ENCODE peak calls at places on chromosomes 3 and 15, in ten cellular contexts. G is substantia nigra, P is IMR-90, R is Caki2, F is RWPE1, S is ureter, K is NCI-H1105, V is right cardiac atrium, I is NCI-H1092 treated with DMSO at 0.1 percent for 48 hours, N is iPS-NIHi11. M is an unnamed sample.

GRCh38 chr3:52054689-52055511 is 1.5 kb downstream of the DUSP7 start:
- DNase-seq in G (no peak), P (peak), R (no peak), F (no peak), S (no peak), K (no peak), V (peak), I (no peak), N (no peak), M (no peak)

GRCh38 chr3:37944243-37944955 is 46.2 kb upstream of the VILL start:
- DNase-seq in G (no peak), P (no peak), R (no peak), F (no peak), S (no peak), K (no peak), V (no peak), I (no peak), N (no peak), M (peak)

GRCh38 chr15:22979069-22979698 is 984 bp downstream of the CYFIP1 start:
- DNase-seq in G (no peak), P (peak), R (peak), F (peak), S (peak), K (peak), V (peak), I (peak), N (peak), M (peak)

GRCh38 chr3:23923786-23924185 is 6.9 kb downstream of the RPL15 start:
- DNase-seq in G (no peak), P (peak), R (peak), F (no peak), S (no peak), K (no peak), V (no peak), I (no peak), N (peak), M (peak)

GRCh38 chr3:116341916-116342315 is 103.4 kb downstream of the LSAMP start:
- DNase-seq in G (no peak), P (no peak), R (no peak), F (no peak), S (no peak), K (no peak), V (no peak), I (no peak), N (no peak), M (no peak)

GRCh38 chr3:57281710-57282109 is 10.8 kb downstream of the ASB14 start:
- DNase-seq in G (no peak), P (peak), R (peak), F (no peak), S (no peak), K (no peak), V (no peak), I (no peak), N (no peak), M (peak)

GRCh38 chr15:94029495-94029894 is 201.9 kb upstream of the MCTP2 start:
- DNase-seq in G (no peak), P (peak), R (no peak), F (no peak), S (no peak), K (no peak), V (no peak), I (no peak), N (no peak), M (no peak)

GRCh38 chr3:185959609-185960517 is 22.0 kb upstream of the TRA2B start:
- DNase-seq in G (no peak), P (peak), R (peak), F (peak), S (no peak), K (no peak), V (no peak), I (no peak), N (peak), M (peak)

GRCh38 chr15:58269455-58270414 is 131.6 kb downstream of the AQP9 start:
- DNase-seq in G (no peak), P (peak), R (peak), F (peak), S (peak), K (peak), V (no peak), I (peak), N (peak), M (peak)

GRCh38 chr3:52248165-52248541 is 2.6 kb downstream of the PPM1M start:
- DNase-seq in G (no peak), P (no peak), R (no peak), F (no peak), S (no peak), K (no peak), V (peak), I (no peak), N (no peak), M (no peak)

GRCh38 chr3:53045107-53045783 is 628 bp downstream of the SFMBT1 start:
- DNase-seq in G (peak), P (peak), R (no peak), F (peak), S (peak), K (peak), V (peak), I (peak), N (peak), M (peak)

GRCh38 chr15:43769584-43770228 is 7.1 kb downstream of the ELL3 start:
- DNase-seq in G (no peak), P (peak), R (peak), F (peak), S (no peak), K (no peak), V (peak), I (no peak), N (peak), M (peak)

GRCh38 chr15:52317022-52317421 is 21.4 kb upstream of the MYO5C start:
- DNase-seq in G (no peak), P (no peak), R (no peak), F (no peak), S (no peak), K (no peak), V (no peak), I (no peak), N (no peak), M (no peak)

GRCh38 chr3:45367451-45367850 is 20.9 kb upstream of the LARS2 start:
- DNase-seq in G (no peak), P (peak), R (no peak), F (no peak), S (no peak), K (no peak), V (no peak), I (no peak), N (no peak), M (peak)

GRCh38 chr3:99503350-99503749 is 135.0 kb upstream of the COL8A1 start:
- DNase-seq in G (no peak), P (peak), R (no peak), F (no peak), S (no peak), K (no peak), V (peak), I (no peak), N (no peak), M (peak)

GRCh38 chr3:46239301-46239938 is 2.8 kb upstream of the CCR3 start:
- DNase-seq in G (no peak), P (no peak), R (no peak), F (peak), S (no peak), K (no peak), V (no peak), I (no peak), N (no peak), M (no peak)

GRCh38 chr15:39747326-39747725 is 35.3 kb downstream of the FSIP1 start:
- DNase-seq in G (no peak), P (peak), R (peak), F (peak), S (no peak), K (no peak), V (no peak), I (no peak), N (no peak), M (peak)

GRCh38 chr3:55309336-55309735 is 177.8 kb downstream of the WNT5A start:
- DNase-seq in G (no peak), P (peak), R (no peak), F (no peak), S (no peak), K (no peak), V (no peak), I (no peak), N (no peak), M (no peak)

GRCh38 chr3:171809513-171810277 is 588 bp downstream of the PLD1 start:
- DNase-seq in G (peak), P (peak), R (peak), F (peak), S (peak), K (peak), V (peak), I (peak), N (peak), M (peak)

GRCh38 chr3:175346573-175347356 is 487.6 kb downstream of the NAALADL2 start:
- DNase-seq in G (no peak), P (peak), R (peak), F (peak), S (peak), K (peak), V (peak), I (peak), N (peak), M (peak)

GRCh38 chr3:112411425-112411824 is 78.5 kb downstream of the CD200 start:
- DNase-seq in G (no peak), P (peak), R (no peak), F (no peak), S (no peak), K (no peak), V (no peak), I (no peak), N (no peak), M (no peak)

GRCh38 chr3:97960561-97961275 is 11.5 kb downstream of the RIOX2 start:
- DNase-seq in G (no peak), P (no peak), R (no peak), F (no peak), S (no peak), K (no peak), V (no peak), I (no peak), N (no peak), M (no peak)

GRCh38 chr15:31461911-31462480 is 135.4 kb downstream of the KLF13 start:
- DNase-seq in G (no peak), P (no peak), R (no peak), F (no peak), S (peak), K (no peak), V (no peak), I (no peak), N (no peak), M (no peak)

GRCh38 chr3:20405731-20406130 is 219.7 kb upstream of the SGO1 start:
- DNase-seq in G (no peak), P (no peak), R (no peak), F (no peak), S (no peak), K (no peak), V (no peak), I (no peak), N (no peak), M (peak)

GRCh38 chr3:123602325-123602724 is 17.5 kb upstream of the HACD2 start:
- DNase-seq in G (no peak), P (peak), R (peak), F (peak), S (peak), K (no peak), V (no peak), I (no peak), N (no peak), M (peak)

M was measured in fibroblast of pulmonary artery.